ENCODE peak calls at places on chromosome 21, in ten cellular contexts. F, Q, H, X, C, M, U, D, A and T are unnamed samples.

GRCh38 chr21:46662765-46663500 is 27.5 kb downstream of the PRMT2 start:
- DNase-seq in F (no peak), Q (no peak), H (no peak), X (no peak), C (no peak), M (no peak), U (no peak), D (no peak), A (no peak), T (no peak)

GRCh38 chr21:26388731-26389231 is 184.3 kb downstream of the CYYR1 start:
- DNase-seq in F (no peak), Q (no peak), H (no peak), X (peak; percentile 2), C (peak; percentile 13), M (no peak), U (no peak), D (peak; percentile 68), A (no peak), T (no peak)

GRCh38 chr21:46099476-46099875 is 1.6 kb downstream of the COL6A2 start:
- DNase-seq in F (peak; percentile 11), Q (peak; percentile 51), H (no peak), X (no peak), C (peak; percentile 47), M (no peak), U (no peak), D (no peak), A (peak; percentile 15), T (no peak)

GRCh38 chr21:43369124-43369523 is 57.8 kb downstream of the SIK1 start:
- DNase-seq in F (no peak), Q (no peak), H (no peak), X (peak; percentile 42), C (peak; percentile 68), M (no peak), U (no peak), D (no peak), A (peak; percentile 31), T (peak; percentile 77)

GRCh38 chr21:30839304-30839703 is 9.7 kb upstream of the KRTAP7-1 start:
- DNase-seq in F (peak; percentile 22), Q (peak; percentile 73), H (no peak), X (no peak), C (peak; percentile 25), M (peak; percentile 29), U (no peak), D (no peak), A (peak; percentile 2), T (peak; percentile 53)

GRCh38 chr21:34126269-34126668 is 52.9 kb downstream of the MRPS6 start:
- DNase-seq in F (no peak), Q (no peak), H (no peak), X (no peak), C (no peak), M (no peak), U (no peak), D (no peak), A (no peak), T (no peak)

GRCh38 chr21:45455321-45456013 is 50.5 kb downstream of the COL18A1 start:
- DNase-seq in F (no peak), Q (no peak), H (no peak), X (no peak), C (no peak), M (no peak), U (no peak), D (no peak), A (no peak), T (peak; percentile 52)

GRCh38 chr21:29504751-29505321 is 206.1 kb downstream of the BACH1 start:
- DNase-seq in F (no peak), Q (no peak), H (no peak), X (no peak), C (no peak), M (no peak), U (no peak), D (no peak), A (no peak), T (no peak)

GRCh38 chr21:42089093-42089631 is 18.0 kb downstream of the UMODL1 start:
- DNase-seq in F (no peak), Q (no peak), H (no peak), X (no peak), C (no peak), M (no peak), U (no peak), D (no peak), A (no peak), T (no peak)
- TF ChIP-seq MAX in F (no peak), Q (no peak), H (no peak), X (no peak), C (no peak), M (no peak), U (no peak), D (no peak), A (no peak), T (no peak)

GRCh38 chr21:37939251-37939650 is 23.0 kb upstream of the KCNJ6 start:
- DNase-seq in F (no peak), Q (no peak), H (no peak), X (no peak), C (no peak), M (no peak), U (no peak), D (no peak), A (no peak), T (no peak)
- TF ChIP-seq MAX in F (no peak), Q (no peak), H (no peak), X (no peak), C (no peak), M (no peak), U (no peak), D (no peak), A (no peak), T (no peak)

GRCh38 chr21:35219719-35220118 is 170.6 kb upstream of the RUNX1 start:
- DNase-seq in F (no peak), Q (no peak), H (no peak), X (no peak), C (no peak), M (no peak), U (no peak), D (no peak), A (no peak), T (no peak)

GRCh38 chr21:35222541-35222941 is 173.4 kb upstream of the RUNX1 start:
- DNase-seq in F (no peak), Q (no peak), H (peak; percentile 19), X (no peak), C (no peak), M (no peak), U (no peak), D (peak; percentile 40), A (no peak), T (peak; percentile 47)

GRCh38 chr21:35220301-35220700 is 171.2 kb upstream of the RUNX1 start:
- DNase-seq in F (no peak), Q (no peak), H (no peak), X (no peak), C (no peak), M (no peak), U (no peak), D (no peak), A (no peak), T (no peak)

GRCh38 chr21:35223480-35224156 is 174.5 kb upstream of the RUNX1 start:
- DNase-seq in F (no peak), Q (no peak), H (no peak), X (no peak), C (no peak), M (no peak), U (no peak), D (peak; percentile 29), A (no peak), T (no peak)

DNA sequence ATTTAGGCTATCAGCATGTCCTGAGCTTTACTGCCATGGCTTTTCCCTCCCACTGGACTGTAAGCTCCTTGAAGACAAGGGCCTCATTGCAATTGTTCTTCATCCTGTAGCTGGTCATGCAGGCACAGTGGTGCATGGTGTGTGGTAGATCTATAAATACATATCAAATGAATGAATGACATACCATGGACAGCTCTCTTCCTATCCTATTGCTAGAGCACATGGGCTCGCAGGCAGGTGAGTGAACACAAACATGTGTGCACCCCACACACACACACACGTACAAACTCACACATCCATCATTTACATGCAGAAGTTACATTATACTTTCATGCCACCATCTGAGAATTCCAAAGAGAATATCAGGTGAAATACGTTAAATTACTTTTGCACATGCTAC is 172.9 kb upstream of the RUNX1 start:
- DNase-seq in F (no peak), Q (no peak), H (no peak), X (no peak), C (no peak), M (no peak), U (no peak), D (no peak), A (no peak), T (peak; percentile 42)
- TF ChIP-seq MAX in F (no peak), Q (no peak), H (no peak), X (no peak), C (no peak), M (no peak), U (no peak), D (no peak), A (no peak), T (peak; percentile 91)

GRCh38 chr21:36735724-36736310 is 36.9 kb downstream of the SIM2 start:
- DNase-seq in F (no peak), Q (no peak), H (no peak), X (no peak), C (peak; percentile 41), M (no peak), U (no peak), D (no peak), A (no peak), T (no peak)

GRCh38 chr21:36733857-36734256 is 34.9 kb downstream of the SIM2 start:
- DNase-seq in F (no peak), Q (no peak), H (no peak), X (no peak), C (no peak), M (no peak), U (no peak), D (no peak), A (no peak), T (no peak)

GRCh38 chr21:36732761-36733160 is 33.8 kb downstream of the SIM2 start:
- DNase-seq in F (no peak), Q (no peak), H (no peak), X (no peak), C (no peak), M (no peak), U (no peak), D (no peak), A (no peak), T (no peak)

GRCh38 chr21:36735201-36735515 is 36.2 kb downstream of the SIM2 start:
- DNase-seq in F (no peak), Q (no peak), H (no peak), X (no peak), C (no peak), M (no peak), U (no peak), D (no peak), A (no peak), T (no peak)

DNA sequence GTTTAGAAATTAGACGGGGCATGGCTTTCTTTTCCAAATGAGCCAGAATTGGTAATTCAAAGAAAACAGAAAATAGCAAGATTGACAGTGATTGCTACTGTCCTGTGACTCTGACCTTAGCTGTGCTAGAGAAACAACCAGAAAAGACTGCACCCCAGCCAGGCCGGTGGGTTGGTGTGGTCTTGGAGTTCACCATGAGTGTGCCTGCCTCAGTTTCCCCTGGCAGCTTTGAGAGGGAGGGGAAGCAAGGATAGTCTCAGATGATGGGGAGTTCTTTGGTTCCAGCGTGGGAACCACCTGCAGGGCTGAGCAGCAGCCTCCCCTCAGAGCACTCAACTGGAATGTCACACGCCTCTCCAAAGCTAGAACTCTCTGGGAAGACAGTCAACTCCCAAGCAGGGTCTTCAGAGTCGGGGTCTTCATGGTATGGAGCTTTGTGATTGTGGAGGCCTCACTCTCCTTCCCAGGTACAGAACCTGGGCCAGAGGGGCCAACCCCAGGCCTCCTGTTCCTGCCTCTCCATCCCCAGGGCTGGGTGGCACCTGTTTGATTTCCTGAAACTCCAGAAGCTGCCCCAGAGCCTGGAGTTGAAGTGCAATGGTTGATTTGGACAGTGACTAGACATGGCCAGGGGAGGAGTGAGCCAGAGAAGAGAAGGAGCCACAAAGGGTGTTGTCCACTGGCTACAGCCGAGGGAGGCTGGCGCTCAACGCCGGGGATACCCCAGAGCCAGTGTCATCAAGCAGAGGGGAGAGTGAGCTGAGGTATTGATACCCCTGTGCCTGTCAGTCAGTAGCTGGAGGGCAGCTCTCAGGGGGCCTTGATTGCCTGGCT is 35.7 kb downstream of the SIM2 start:
- DNase-seq in F (no peak), Q (no peak), H (no peak), X (no peak), C (no peak), M (no peak), U (no peak), D (no peak), A (no peak), T (no peak)
- TF ChIP-seq MAX in F (no peak), Q (no peak), H (no peak), X (no peak), C (no peak), M (no peak), U (no peak), D (no peak), A (no peak), T (no peak)